ENCODE peak calls at places on chromosomes 2 and 18, in seven cellular contexts. One of them, this sample, is unnamed.

GRCh38 chr2:150759531-150759930 is 272.1 kb upstream of the RND3 start:
- DNase-seq in naive thymus-derived CD4-positive, alpha-beta T cell: no peak
- DNase-seq in PC-3: no peak
- DNase-seq in cardiac fibroblast: no peak
- DNase-seq in OCI-LY7: no peak
- DNase-seq in psoas muscle: no peak
- DNase-seq in left ventricle myocardium inferior: no peak
- DNase-seq in this sample: no peak

GRCh38 chr2:215454519-215454918 is 18.7 kb upstream of the FN1 start:
- DNase-seq in naive thymus-derived CD4-positive, alpha-beta T cell: peak
- DNase-seq in PC-3: peak
- DNase-seq in cardiac fibroblast: peak
- DNase-seq in OCI-LY7: peak
- DNase-seq in psoas muscle: no peak
- DNase-seq in left ventricle myocardium inferior: no peak
- DNase-seq in this sample: peak

GRCh38 chr2:66568650-66569300 is 133.8 kb downstream of the MEIS1 start:
- DNase-seq in naive thymus-derived CD4-positive, alpha-beta T cell: no peak
- DNase-seq in PC-3: no peak
- DNase-seq in cardiac fibroblast: no peak
- DNase-seq in OCI-LY7: no peak
- DNase-seq in psoas muscle: no peak
- DNase-seq in left ventricle myocardium inferior: no peak
- DNase-seq in this sample: no peak

GRCh38 chr2:239015769-239016675 is 168.1 kb downstream of the TWIST2 start:
- DNase-seq in naive thymus-derived CD4-positive, alpha-beta T cell: no peak
- DNase-seq in PC-3: no peak
- DNase-seq in cardiac fibroblast: no peak
- DNase-seq in OCI-LY7: no peak
- DNase-seq in psoas muscle: no peak
- DNase-seq in left ventricle myocardium inferior: no peak
- DNase-seq in this sample: no peak

GRCh38 chr2:239313251-239313650 is 87.6 kb downstream of the HDAC4 start:
- DNase-seq in naive thymus-derived CD4-positive, alpha-beta T cell: no peak
- DNase-seq in PC-3: no peak
- DNase-seq in cardiac fibroblast: no peak
- DNase-seq in OCI-LY7: no peak
- DNase-seq in psoas muscle: no peak
- DNase-seq in left ventricle myocardium inferior: peak
- DNase-seq in this sample: no peak

GRCh38 chr2:63078852-63079606 is 28.4 kb downstream of the OTX1 start:
- DNase-seq in naive thymus-derived CD4-positive, alpha-beta T cell: no peak
- DNase-seq in PC-3: peak
- DNase-seq in cardiac fibroblast: no peak
- DNase-seq in OCI-LY7: peak
- DNase-seq in psoas muscle: no peak
- DNase-seq in left ventricle myocardium inferior: no peak
- DNase-seq in this sample: peak

GRCh38 chr2:71071681-71072398 is 3.4 kb downstream of the NAGK start:
- DNase-seq in naive thymus-derived CD4-positive, alpha-beta T cell: peak
- DNase-seq in PC-3: peak
- DNase-seq in cardiac fibroblast: no peak
- DNase-seq in OCI-LY7: peak
- DNase-seq in psoas muscle: no peak
- DNase-seq in left ventricle myocardium inferior: peak
- DNase-seq in this sample: peak

GRCh38 chr2:34012728-34013302 is 413.7 kb upstream of the FAM98A start:
- DNase-seq in naive thymus-derived CD4-positive, alpha-beta T cell: no peak
- DNase-seq in PC-3: peak
- DNase-seq in cardiac fibroblast: peak
- DNase-seq in OCI-LY7: peak
- DNase-seq in psoas muscle: peak
- DNase-seq in left ventricle myocardium inferior: peak
- DNase-seq in this sample: peak

GRCh38 chr2:157442636-157443035 is 1.3 kb downstream of the CYTIP start:
- DNase-seq in naive thymus-derived CD4-positive, alpha-beta T cell: no peak
- DNase-seq in PC-3: no peak
- DNase-seq in cardiac fibroblast: no peak
- DNase-seq in OCI-LY7: peak
- DNase-seq in psoas muscle: no peak
- DNase-seq in left ventricle myocardium inferior: no peak
- DNase-seq in this sample: no peak

GRCh38 chr2:157442136-157442535 is 1.8 kb downstream of the CYTIP start:
- DNase-seq in naive thymus-derived CD4-positive, alpha-beta T cell: no peak
- DNase-seq in PC-3: no peak
- DNase-seq in cardiac fibroblast: no peak
- DNase-seq in OCI-LY7: peak
- DNase-seq in psoas muscle: no peak
- DNase-seq in left ventricle myocardium inferior: no peak
- DNase-seq in this sample: no peak

GRCh38 chr2:157444643-157445040 is 753 bp upstream of the CYTIP start:
- DNase-seq in naive thymus-derived CD4-positive, alpha-beta T cell: peak
- DNase-seq in PC-3: no peak
- DNase-seq in cardiac fibroblast: no peak
- DNase-seq in OCI-LY7: peak
- DNase-seq in psoas muscle: no peak
- DNase-seq in left ventricle myocardium inferior: no peak
- DNase-seq in this sample: no peak

GRCh38 chr2:157443090-157443489 is 799 bp downstream of the CYTIP start:
- DNase-seq in naive thymus-derived CD4-positive, alpha-beta T cell: no peak
- DNase-seq in PC-3: no peak
- DNase-seq in cardiac fibroblast: no peak
- DNase-seq in OCI-LY7: peak
- DNase-seq in psoas muscle: no peak
- DNase-seq in left ventricle myocardium inferior: no peak
- DNase-seq in this sample: no peak

DNA sequence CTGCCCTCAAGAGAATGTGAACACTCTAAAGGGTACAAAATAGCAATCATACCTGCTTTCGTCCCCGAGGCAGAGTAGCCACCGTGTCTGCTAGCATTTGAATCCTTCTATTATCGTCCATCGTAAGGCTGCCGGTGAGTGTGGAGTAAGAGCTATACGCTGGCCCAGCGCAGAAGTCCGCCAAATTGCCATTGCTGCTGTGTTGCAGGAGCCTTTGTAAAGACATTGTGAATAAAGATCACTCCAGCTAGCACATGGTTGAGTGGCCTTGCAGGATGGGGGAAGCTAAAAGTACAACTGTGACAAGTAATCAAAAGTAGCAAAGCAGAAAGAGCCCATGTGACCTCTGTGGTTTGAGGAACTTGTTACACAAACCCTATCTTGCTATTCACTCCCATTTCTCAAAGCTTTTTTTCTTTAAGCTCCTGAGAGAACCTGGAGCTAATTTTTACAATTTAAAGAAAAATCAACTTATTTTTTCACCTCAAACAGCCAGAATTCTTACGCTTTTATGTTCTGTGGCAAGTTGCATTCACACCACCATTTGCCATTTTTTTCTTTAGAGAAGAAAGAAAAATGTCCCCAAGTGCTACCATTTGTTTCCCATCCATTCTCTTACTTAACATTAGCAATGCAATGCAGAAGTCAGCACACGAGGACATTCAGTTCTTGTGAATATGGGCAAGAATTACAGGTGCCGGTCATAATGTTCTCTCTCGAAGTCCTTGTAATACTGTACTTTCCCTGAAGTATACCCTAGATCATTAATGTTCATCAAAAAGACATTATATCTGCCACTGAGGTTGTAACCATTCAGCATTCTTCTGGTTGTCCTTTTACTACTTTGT is at the start of gene CYTIP:
- DNase-seq in naive thymus-derived CD4-positive, alpha-beta T cell: peak
- DNase-seq in PC-3: no peak
- DNase-seq in cardiac fibroblast: no peak
- DNase-seq in OCI-LY7: peak
- DNase-seq in psoas muscle: no peak
- DNase-seq in left ventricle myocardium inferior: no peak
- DNase-seq in this sample: peak
- H3K4me3 ChIP-seq in naive thymus-derived CD4-positive, alpha-beta T cell: peak
- H3K4me3 ChIP-seq in PC-3: no peak
- H3K4me3 ChIP-seq in cardiac fibroblast: no peak
- H3K4me3 ChIP-seq in OCI-LY7: peak
- H3K4me3 ChIP-seq in psoas muscle: peak
- H3K4me3 ChIP-seq in left ventricle myocardium inferior: peak
- H3K4me3 ChIP-seq in this sample: no peak

DNA sequence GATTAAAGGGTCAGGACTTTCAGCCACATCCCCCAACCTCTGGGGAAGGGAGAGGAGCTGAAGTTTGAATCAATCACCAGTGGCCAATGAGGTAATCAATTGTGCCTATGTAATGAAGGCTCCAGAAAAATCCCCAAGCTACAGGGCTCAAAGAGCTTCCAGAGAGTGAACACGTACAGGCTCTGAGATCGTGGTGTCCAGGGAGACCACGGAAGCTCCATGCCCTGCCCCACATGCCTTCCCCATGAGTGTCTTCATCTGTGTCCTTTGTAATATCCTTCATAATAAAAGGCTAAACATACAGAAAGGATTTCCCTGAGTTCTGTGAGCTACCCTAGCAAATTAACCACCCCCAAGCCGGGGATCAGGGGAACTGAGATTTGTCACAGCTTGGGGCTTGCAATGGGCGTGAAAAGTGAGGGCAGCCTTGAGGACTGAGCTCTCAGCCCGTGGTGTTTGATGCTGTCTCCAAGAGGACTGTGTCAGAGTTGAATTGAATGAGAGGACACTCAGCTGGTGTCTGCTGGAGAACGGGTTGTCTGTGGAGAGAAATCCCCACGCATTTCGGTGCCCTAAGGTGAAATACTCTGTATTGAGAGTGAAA is 25.5 kb upstream of the TUBB6 start:
- DNase-seq in naive thymus-derived CD4-positive, alpha-beta T cell: no peak
- DNase-seq in PC-3: peak
- DNase-seq in cardiac fibroblast: peak
- DNase-seq in OCI-LY7: no peak
- DNase-seq in psoas muscle: no peak
- DNase-seq in left ventricle myocardium inferior: no peak
- DNase-seq in this sample: no peak
- H3K4me3 ChIP-seq in naive thymus-derived CD4-positive, alpha-beta T cell: no peak
- H3K4me3 ChIP-seq in PC-3: no peak
- H3K4me3 ChIP-seq in cardiac fibroblast: no peak
- H3K4me3 ChIP-seq in OCI-LY7: no peak
- H3K4me3 ChIP-seq in psoas muscle: no peak
- H3K4me3 ChIP-seq in left ventricle myocardium inferior: no peak
- H3K4me3 ChIP-seq in this sample: no peak

GRCh38 chr18:62487161-62487560 is 35.7 kb upstream of the ZCCHC2 start:
- DNase-seq in naive thymus-derived CD4-positive, alpha-beta T cell: no peak
- DNase-seq in PC-3: no peak
- DNase-seq in cardiac fibroblast: no peak
- DNase-seq in OCI-LY7: no peak
- DNase-seq in psoas muscle: no peak
- DNase-seq in left ventricle myocardium inferior: no peak
- DNase-seq in this sample: no peak

GRCh38 chr18:62490967-62491366 is 31.9 kb upstream of the ZCCHC2 start:
- DNase-seq in naive thymus-derived CD4-positive, alpha-beta T cell: no peak
- DNase-seq in PC-3: no peak
- DNase-seq in cardiac fibroblast: no peak
- DNase-seq in OCI-LY7: no peak
- DNase-seq in psoas muscle: no peak
- DNase-seq in left ventricle myocardium inferior: no peak
- DNase-seq in this sample: no peak

GRCh38 chr18:62485684-62486083 is 37.1 kb upstream of the ZCCHC2 start:
- DNase-seq in naive thymus-derived CD4-positive, alpha-beta T cell: no peak
- DNase-seq in PC-3: peak
- DNase-seq in cardiac fibroblast: peak
- DNase-seq in OCI-LY7: no peak
- DNase-seq in psoas muscle: no peak
- DNase-seq in left ventricle myocardium inferior: no peak
- DNase-seq in this sample: no peak

GRCh38 chr18:62484941-62485340 is 37.9 kb upstream of the ZCCHC2 start:
- DNase-seq in naive thymus-derived CD4-positive, alpha-beta T cell: no peak
- DNase-seq in PC-3: no peak
- DNase-seq in cardiac fibroblast: no peak
- DNase-seq in OCI-LY7: no peak
- DNase-seq in psoas muscle: no peak
- DNase-seq in left ventricle myocardium inferior: no peak
- DNase-seq in this sample: no peak

GRCh38 chr18:62486290-62486964 is 36.4 kb upstream of the ZCCHC2 start:
- DNase-seq in naive thymus-derived CD4-positive, alpha-beta T cell: no peak
- DNase-seq in PC-3: peak
- DNase-seq in cardiac fibroblast: peak
- DNase-seq in OCI-LY7: no peak
- DNase-seq in psoas muscle: no peak
- DNase-seq in left ventricle myocardium inferior: no peak
- DNase-seq in this sample: no peak
- H3K4me3 ChIP-seq in naive thymus-derived CD4-positive, alpha-beta T cell: no peak
- H3K4me3 ChIP-seq in PC-3: peak
- H3K4me3 ChIP-seq in cardiac fibroblast: no peak
- H3K4me3 ChIP-seq in OCI-LY7: no peak
- H3K4me3 ChIP-seq in psoas muscle: no peak
- H3K4me3 ChIP-seq in left ventricle myocardium inferior: no peak
- H3K4me3 ChIP-seq in this sample: no peak

GRCh38 chr18:13464432-13465125 is 246.0 kb downstream of the LDLRAD4 start:
- DNase-seq in naive thymus-derived CD4-positive, alpha-beta T cell: peak
- DNase-seq in PC-3: no peak
- DNase-seq in cardiac fibroblast: peak
- DNase-seq in OCI-LY7: peak
- DNase-seq in psoas muscle: peak
- DNase-seq in left ventricle myocardium inferior: peak
- DNase-seq in this sample: peak

GRCh38 chr18:13462686-13463085 is 244.1 kb downstream of the LDLRAD4 start:
- DNase-seq in naive thymus-derived CD4-positive, alpha-beta T cell: no peak
- DNase-seq in PC-3: no peak
- DNase-seq in cardiac fibroblast: no peak
- DNase-seq in OCI-LY7: no peak
- DNase-seq in psoas muscle: no peak
- DNase-seq in left ventricle myocardium inferior: no peak
- DNase-seq in this sample: no peak

GRCh38 chr18:13465476-13465875 is 246.9 kb downstream of the LDLRAD4 start:
- DNase-seq in naive thymus-derived CD4-positive, alpha-beta T cell: no peak
- DNase-seq in PC-3: no peak
- DNase-seq in cardiac fibroblast: no peak
- DNase-seq in OCI-LY7: peak
- DNase-seq in psoas muscle: no peak
- DNase-seq in left ventricle myocardium inferior: no peak
- DNase-seq in this sample: no peak

GRCh38 chr18:13463526-13463925 is 245.0 kb downstream of the LDLRAD4 start:
- DNase-seq in naive thymus-derived CD4-positive, alpha-beta T cell: no peak
- DNase-seq in PC-3: no peak
- DNase-seq in cardiac fibroblast: no peak
- DNase-seq in OCI-LY7: no peak
- DNase-seq in psoas muscle: no peak
- DNase-seq in left ventricle myocardium inferior: no peak
- DNase-seq in this sample: no peak

DNA sequence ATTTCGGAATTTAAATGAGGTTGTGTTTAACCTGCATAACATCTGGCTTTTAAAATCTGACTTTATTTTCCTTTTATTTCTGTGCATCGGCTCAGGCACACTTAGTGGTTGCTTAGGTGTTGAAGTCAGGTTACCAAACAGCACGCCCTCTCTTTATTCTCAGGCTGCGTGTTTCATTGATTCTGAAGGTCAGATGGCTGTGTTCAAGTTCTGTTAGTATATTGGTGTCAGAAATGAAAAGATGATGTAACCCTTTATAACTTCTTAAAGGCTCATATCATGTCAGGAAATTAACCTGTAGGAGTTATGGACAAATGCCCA is 246.5 kb downstream of the LDLRAD4 start:
- DNase-seq in naive thymus-derived CD4-positive, alpha-beta T cell: no peak
- DNase-seq in PC-3: no peak
- DNase-seq in cardiac fibroblast: no peak
- DNase-seq in OCI-LY7: no peak
- DNase-seq in psoas muscle: no peak
- DNase-seq in left ventricle myocardium inferior: no peak
- DNase-seq in this sample: no peak
- H3K4me3 ChIP-seq in naive thymus-derived CD4-positive, alpha-beta T cell: peak
- H3K4me3 ChIP-seq in PC-3: no peak
- H3K4me3 ChIP-seq in cardiac fibroblast: no peak
- H3K4me3 ChIP-seq in OCI-LY7: peak
- H3K4me3 ChIP-seq in psoas muscle: no peak
- H3K4me3 ChIP-seq in left ventricle myocardium inferior: peak
- H3K4me3 ChIP-seq in this sample: peak

This sample was measured in Jurkat, Clone E6-1.